ENCODE peak calls at places on chromosomes 11 and 22, in four cellular contexts. T, A, H and X are unnamed samples.

GRCh38 chr11:45267660-45268340 is 18.3 kb downstream of the SYT13 start:
- DNase-seq in T (no peak), A (no peak), H (peak; percentile 13), X (no peak)

GRCh38 chr11:75635009-75635909 is 33.6 kb downstream of the MAP6 start:
- DNase-seq in T (no peak), A (no peak), H (no peak), X (no peak)

GRCh38 chr11:78547931-78548705 is 26.5 kb downstream of the NARS2 start:
- DNase-seq in T (no peak), A (no peak), H (no peak), X (no peak)

GRCh38 chr11:81432333-81432732 is 1301.3 kb downstream of the FAM181B start:
- DNase-seq in T (no peak), A (no peak), H (no peak), X (no peak)

GRCh38 chr22:23240639-23241389 is 60.5 kb downstream of the BCR start:
- DNase-seq in T (peak; percentile 65), A (peak; percentile 62), H (no peak), X (peak; percentile 45)

GRCh38 chr11:832529-833113 is at the start of gene CD151:
- DNase-seq in T (peak; percentile 84), A (peak; percentile 70), H (no peak), X (peak; percentile 64)

GRCh38 chr11:16960250-16960649 is 54.0 kb downstream of the PLEKHA7 start:
- DNase-seq in T (no peak), A (no peak), H (peak; percentile 56), X (no peak)

GRCh38 chr11:134464981-134465730 is 53.1 kb upstream of the B3GAT1 start:
- DNase-seq in T (no peak), A (no peak), H (no peak), X (no peak)

GRCh38 chr22:41908409-41909289 is 6.2 kb downstream of the SHISA8 start:
- DNase-seq in T (no peak), A (no peak), H (no peak), X (no peak)

GRCh38 chr11:57290288-57290687 is 34.5 kb downstream of the TNKS1BP1 start:
- DNase-seq in T (no peak), A (no peak), H (no peak), X (no peak)

GRCh38 chr22:37083914-37084313 is 25.6 kb downstream of the TMPRSS6 start:
- DNase-seq in T (no peak), A (no peak), H (no peak), X (no peak)

GRCh38 chr11:117570701-117571100 is 226.3 kb downstream of the DSCAML1 start:
- DNase-seq in T (no peak), A (no peak), H (no peak), X (no peak)

GRCh38 chr11:69080361-69080973 is 31.7 kb downstream of the TPCN2 start:
- DNase-seq in T (no peak), A (no peak), H (no peak), X (no peak)

GRCh38 chr22:29093501-29093921 is 20.7 kb downstream of the KREMEN1 start:
- DNase-seq in T (no peak), A (no peak), H (no peak), X (no peak)

DNA sequence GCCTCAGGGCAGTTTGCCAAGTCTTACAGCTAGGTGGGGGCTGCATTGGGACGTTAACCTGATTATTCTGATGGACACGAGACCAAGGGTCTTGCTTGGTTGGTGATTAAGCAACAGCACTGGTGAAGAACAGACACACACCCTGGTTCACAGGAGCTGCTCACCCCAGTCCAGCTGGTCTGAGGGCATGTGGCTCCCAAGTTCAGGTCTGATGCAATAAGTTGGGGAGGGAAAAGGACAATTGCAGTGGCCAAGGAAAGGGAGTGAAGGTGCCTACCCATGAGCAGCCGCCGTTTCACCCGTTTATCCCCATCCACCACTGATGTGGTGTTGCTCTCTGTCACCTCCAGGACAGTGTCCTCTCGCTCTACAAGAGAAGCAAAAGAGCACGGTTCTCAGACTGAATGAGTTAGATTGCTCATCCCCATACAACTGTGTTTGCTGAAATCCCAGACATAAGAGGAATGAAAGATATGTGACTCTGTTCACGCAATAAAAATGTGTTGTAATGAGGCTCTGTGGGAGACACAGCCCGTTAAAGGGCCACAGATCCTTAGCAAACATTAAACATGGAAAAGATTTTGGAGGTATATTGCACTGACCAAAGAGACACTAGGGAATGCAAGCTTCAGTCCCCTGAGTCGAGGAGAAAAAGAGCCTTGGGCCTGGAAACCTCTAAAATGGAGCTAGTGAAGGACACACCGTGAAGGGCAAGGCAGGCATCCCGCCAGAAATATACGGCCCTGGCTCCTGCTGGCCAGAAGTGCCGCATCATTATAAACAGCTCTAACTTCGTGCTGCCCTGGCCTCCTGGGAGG is 25.6 kb downstream of the SCUBE2 start:
- DNase-seq in T (no peak), A (no peak), H (no peak), X (no peak)
- TF ChIP-seq ELF4 in T (no peak), A (no peak), H (no peak), X (no peak)

GRCh38 chr11:87422566-87422965 is 384.8 kb downstream of the TMEM135 start:
- DNase-seq in T (no peak), A (no peak), H (no peak), X (no peak)

GRCh38 chr11:87425943-87426342 is 388.2 kb downstream of the TMEM135 start:
- DNase-seq in T (no peak), A (no peak), H (no peak), X (no peak)

GRCh38 chr11:87428266-87428665 is 390.5 kb downstream of the TMEM135 start:
- DNase-seq in T (no peak), A (no peak), H (no peak), X (no peak)

GRCh38 chr11:87423161-87423560 is 385.4 kb downstream of the TMEM135 start:
- DNase-seq in T (no peak), A (no peak), H (no peak), X (no peak)

DNA sequence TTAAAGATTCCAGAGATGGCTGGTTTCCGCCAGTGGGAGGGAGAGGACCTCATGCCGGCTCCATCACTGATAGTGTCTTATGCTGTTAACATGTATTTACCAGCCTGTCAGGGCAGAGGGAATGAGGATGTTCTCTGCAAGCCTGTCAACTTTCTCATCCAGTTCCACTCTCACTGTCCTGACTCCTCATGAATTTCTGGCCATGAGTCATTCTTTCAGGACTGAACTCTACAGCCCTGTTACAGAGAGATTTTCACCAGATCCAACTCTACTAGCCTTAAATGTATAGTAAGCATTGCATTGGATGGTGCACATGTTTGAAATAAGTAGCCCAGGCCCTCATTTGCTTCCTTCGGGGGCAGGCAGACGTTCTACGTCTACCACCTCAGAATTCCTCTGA is 387.7 kb downstream of the TMEM135 start:
- DNase-seq in T (no peak), A (no peak), H (no peak), X (no peak)
- TF ChIP-seq ELF4 in T (no peak), A (no peak), H (no peak), X (no peak)

GRCh38 chr11:112797072-112797471 is 164.1 kb upstream of the NCAM1 start:
- DNase-seq in T (no peak), A (peak; percentile 50), H (no peak), X (no peak)

GRCh38 chr11:112794321-112794720 is 166.9 kb upstream of the NCAM1 start:
- DNase-seq in T (no peak), A (no peak), H (no peak), X (no peak)

GRCh38 chr11:112797653-112798293 is 163.4 kb upstream of the NCAM1 start:
- DNase-seq in T (peak; percentile 69), A (peak; percentile 76), H (peak; percentile 3), X (peak; percentile 71)

GRCh38 chr11:112795142-112795815 is 165.9 kb upstream of the NCAM1 start:
- DNase-seq in T (peak; percentile 70), A (peak; percentile 67), H (peak; percentile 19), X (peak; percentile 75)

GRCh38 chr11:112795896-112796686 is 165.1 kb upstream of the NCAM1 start:
- DNase-seq in T (no peak), A (no peak), H (no peak), X (no peak)
- TF ChIP-seq ELF4 in T (no peak), A (no peak), H (no peak), X (no peak)

DNA sequence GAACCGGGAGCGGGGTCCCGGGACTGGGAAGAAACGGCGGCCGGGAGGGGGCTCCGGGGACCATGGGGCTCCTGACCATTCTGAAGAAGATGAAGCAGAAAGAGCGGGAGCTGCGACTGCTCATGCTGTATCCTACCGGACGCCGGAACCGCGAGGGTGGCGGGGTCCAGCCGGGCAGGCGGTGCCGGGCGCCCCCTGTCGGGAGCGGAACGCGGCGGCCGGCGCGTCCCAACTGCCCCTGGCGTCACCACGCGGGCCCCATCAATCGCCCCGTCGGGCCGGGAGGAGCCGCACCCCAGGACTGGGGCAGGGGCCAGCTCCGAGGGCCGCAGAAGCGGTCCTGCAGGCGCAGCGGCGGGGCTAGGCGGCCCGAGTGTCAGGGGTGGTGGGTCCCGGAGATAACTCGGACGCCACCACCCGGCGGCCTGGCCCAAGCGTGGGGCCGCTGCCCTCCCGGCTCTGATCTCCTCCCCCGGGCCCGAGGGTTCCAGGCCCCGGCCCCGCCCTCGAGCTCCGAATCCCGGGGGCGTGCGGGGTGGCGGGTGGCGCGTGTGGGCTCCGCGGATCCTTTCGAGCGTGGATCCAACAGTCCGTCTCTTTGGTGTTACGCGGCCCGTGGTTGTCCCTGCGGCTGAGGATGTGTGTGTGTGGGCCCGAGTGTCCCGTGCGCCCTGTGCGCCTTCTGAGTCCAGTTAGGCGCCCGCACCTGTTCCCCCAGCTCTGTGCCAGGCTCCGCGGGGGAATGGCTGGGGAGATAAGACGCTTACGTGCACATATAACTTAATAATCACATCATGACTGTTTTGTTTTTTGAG is at the start of gene ARL2:
- DNase-seq in T (peak; percentile 90), A (peak; percentile 39), H (peak; percentile 88), X (no peak)
- TF ChIP-seq ELF4 in T (no peak), A (peak; percentile 25), H (peak; percentile 36), X (no peak)

GRCh38 chr11:121535122-121535796 is 82.5 kb upstream of the SORL1-AS1 start:
- DNase-seq in T (no peak), A (no peak), H (no peak), X (no peak)
- TF ChIP-seq ELF4 in T (no peak), A (no peak), H (no peak), X (no peak)

GRCh38 chr11:59810189-59810910 is at the start of gene MRPL16:
- DNase-seq in T (peak; percentile 89), A (peak; percentile 88), H (peak; percentile 87), X (peak; percentile 86)

GRCh38 chr11:59801981-59802638 is 8.5 kb downstream of the MRPL16 start:
- DNase-seq in T (no peak), A (no peak), H (no peak), X (no peak)

GRCh38 chr11:59802639-59803176 is 7.9 kb downstream of the MRPL16 start:
- DNase-seq in T (peak; percentile 39), A (no peak), H (peak; percentile 51), X (peak; percentile 33)

GRCh38 chr11:59810911-59811259 is 307 bp upstream of the MRPL16 start:
- DNase-seq in T (no peak), A (no peak), H (no peak), X (no peak)

DNA sequence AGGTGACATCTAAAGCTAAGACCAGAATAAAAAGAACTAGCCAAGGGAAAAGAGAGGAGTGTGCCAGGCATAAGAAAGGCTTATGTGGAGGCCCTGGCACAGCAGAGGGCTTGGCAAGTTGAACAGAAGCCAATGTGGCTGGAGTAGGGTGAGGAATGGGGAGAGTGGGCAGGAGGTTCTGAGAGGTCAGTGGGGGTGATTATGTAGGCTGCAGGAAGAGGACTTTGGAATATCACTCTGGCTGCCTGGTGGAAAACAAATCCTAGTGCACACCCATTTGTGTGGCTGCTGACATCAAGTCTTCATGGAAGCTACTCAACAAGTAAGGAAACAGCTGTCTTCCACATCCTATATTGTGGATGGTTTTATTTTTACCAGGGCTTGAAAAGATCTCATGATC is 3.5 kb downstream of the MRPL16 start:
- DNase-seq in T (no peak), A (no peak), H (peak; percentile 50), X (no peak)
- TF ChIP-seq ELF4 in T (no peak), A (no peak), H (no peak), X (no peak)

GRCh38 chr11:111422494-111423249 is 43.6 kb upstream of the POU2AF1 start:
- DNase-seq in T (peak; percentile 44), A (peak; percentile 87), H (peak; percentile 82), X (peak; percentile 71)
- TF ChIP-seq ELF4 in T (no peak), A (no peak), H (no peak), X (no peak)